ENCODE peak calls at places on chromosomes 13 and 19, in seven cellular contexts. P is HEK293T; V is activated naive CD8-positive, alpha-beta T cell treated with anti-CD3 and anti-CD28 coated beads for 36 hours; Y is CD8-positive, alpha-beta memory T cell; I is NCI-H524 treated with DMSO at 0.1 percent for 48 hours; U is LoVo; F is NCI-H1417. R is an unnamed sample.

GRCh38 chr13:101303512-101303911 is 112.8 kb downstream of the NALCN start:
- DNase-seq in I (no peak), Y (no peak), F (no peak), U (no peak), V (no peak), P (no peak), R (no peak)

GRCh38 chr19:33225458-33225925 is at the start of gene SLC7A10:
- DNase-seq in V (no peak), Y (no peak), U (no peak), I (no peak), P (no peak), F (no peak), R (no peak)

GRCh38 chr19:18589380-18590272 is 1.0 kb downstream of the REX1BD start:
- DNase-seq in V (peak), P (peak), F (peak), I (no peak), U (peak), Y (no peak), R (peak)

GRCh38 chr13:45207319-45207718 is 6.5 kb upstream of the KCTD4 start:
- DNase-seq in V (no peak), I (peak), P (no peak), F (no peak), Y (no peak), U (no peak), R (no peak)

GRCh38 chr13:50459046-50459445 is 384.4 kb downstream of the DLEU7 start:
- DNase-seq in P (no peak), Y (no peak), U (no peak), I (no peak), V (no peak), F (no peak), R (no peak)

GRCh38 chr13:112686364-112686763 is 3.5 kb upstream of the ATP11A start:
- DNase-seq in Y (no peak), F (no peak), P (no peak), V (no peak), I (no peak), U (no peak), R (no peak)

GRCh38 chr13:43128504-43128929 is 105.1 kb downstream of the DNAJC15 start:
- DNase-seq in Y (no peak), P (peak), F (no peak), U (no peak), V (no peak), I (no peak), R (no peak)

GRCh38 chr19:55278391-55279135 is 1.3 kb downstream of the HSPBP1 start:
- DNase-seq in V (no peak), F (no peak), Y (no peak), I (no peak), U (no peak), P (no peak), R (no peak)

GRCh38 chr13:100596516-100596915 is 7.9 kb upstream of the GGACT start:
- DNase-seq in F (no peak), I (no peak), Y (no peak), P (no peak), V (no peak), U (no peak), R (no peak)

GRCh38 chr13:44873486-44873885 is 115.8 kb downstream of the NUFIP1 start:
- DNase-seq in P (no peak), I (no peak), U (no peak), V (no peak), Y (no peak), F (no peak), R (no peak)

GRCh38 chr19:44627631-44628030 is 14.3 kb downstream of the IGSF23 start:
- DNase-seq in P (no peak), U (no peak), Y (no peak), F (no peak), V (no peak), I (no peak), R (no peak)

GRCh38 chr13:28819748-28820098 is 416 bp upstream of the MTUS2 start:
- DNase-seq in P (peak), V (peak), I (no peak), F (no peak), Y (peak), U (peak), R (peak)

GRCh38 chr13:89066868-89067466 is 1395.8 kb downstream of the SLITRK5 start:
- DNase-seq in I (peak), P (peak), F (peak), Y (peak), U (peak), V (no peak), R (peak)